ENCODE peak calls at places on chromosomes 13 and 19, in eight cellular contexts. V is AG04450; F is GM04504; Q is stimulated activated CD8-positive, alpha-beta memory T cell treated with anti-CD3 and anti-CD28 coated beads, Interleukin-2, amount 100 ng/mL, for 48 hours; O is DMS79 treated with DMSO at 0.1 percent for 48 hours; P is fibroblast of gingiva; L is Kasumi-1; M is neuronal stem cell. Z is an unnamed sample.

GRCh38 chr13:110345266-110345665 is 38.2 kb downstream of the COL4A2 start:
- DNase-seq in V (no peak), F (no peak), Q (no peak), O (no peak), P (no peak), L (no peak), M (no peak), Z (no peak)

GRCh38 chr19:8641221-8641907 is 10.9 kb downstream of the NFILZ start:
- DNase-seq in V (no peak), F (no peak), Q (no peak), O (no peak), P (no peak), L (no peak), M (no peak), Z (no peak)

GRCh38 chr13:81142306-81142999 is 801.5 kb upstream of the SPRY2 start:
- DNase-seq in V (no peak), F (no peak), Q (no peak), O (no peak), P (no peak), L (no peak), M (no peak), Z (no peak)

GRCh38 chr13:32951580-32951979 is 64.6 kb upstream of the KL start:
- DNase-seq in V (no peak), F (no peak), Q (no peak), O (no peak), P (no peak), L (no peak), M (no peak), Z (no peak)

GRCh38 chr13:44273991-44274810 is 99.4 kb upstream of the SERP2 start:
- DNase-seq in V (peak), F (no peak), Q (no peak), O (peak), P (peak), L (no peak), M (no peak), Z (peak)

GRCh38 chr13:62846302-62846701 is 1430.7 kb upstream of the PCDH20 start:
- DNase-seq in V (no peak), F (no peak), Q (no peak), O (no peak), P (no peak), L (no peak), M (no peak), Z (no peak)

GRCh38 chr13:24500977-24501376 is 11.6 kb downstream of the PARP4 start:
- DNase-seq in V (no peak), F (no peak), Q (no peak), O (no peak), P (peak), L (no peak), M (no peak), Z (no peak)

GRCh38 chr19:35643255-35644205 is 2.0 kb downstream of the ETV2 start:
- DNase-seq in V (peak), F (peak), Q (peak), O (peak), P (peak), L (peak), M (peak), Z (peak)

GRCh38 chr19:16445238-16446107 is 26.3 kb downstream of the EPS15L1 start:
- DNase-seq in V (no peak), F (no peak), Q (no peak), O (no peak), P (no peak), L (peak), M (no peak), Z (peak)

GRCh38 chr19:38522915-38523314 is 89.4 kb downstream of the RYR1 start:
- DNase-seq in V (no peak), F (no peak), Q (no peak), O (no peak), P (no peak), L (no peak), M (no peak), Z (no peak)

GRCh38 chr19:32910094-32910493 is 40.5 kb upstream of the SLC7A9 start:
- DNase-seq in V (no peak), F (no peak), Q (no peak), O (no peak), P (no peak), L (no peak), M (no peak), Z (no peak)

GRCh38 chr19:1163934-1164683 is 10.0 kb downstream of the SBNO2 start:
- DNase-seq in V (no peak), F (no peak), Q (no peak), O (no peak), P (no peak), L (no peak), M (no peak), Z (no peak)

GRCh38 chr13:59890064-59890463 is 273.7 kb downstream of the DIAPH3 start:
- DNase-seq in V (no peak), F (no peak), Q (no peak), O (no peak), P (peak), L (no peak), M (no peak), Z (no peak)

GRCh38 chr19:33906578-33907335 is 110.1 kb downstream of the KCTD15 start:
- DNase-seq in V (no peak), F (peak), Q (no peak), O (no peak), P (no peak), L (no peak), M (peak), Z (no peak)

GRCh38 chr19:54523403-54523802 is 20.8 kb downstream of the LAIR2 start:
- DNase-seq in V (no peak), F (no peak), Q (peak), O (no peak), P (no peak), L (peak), M (no peak), Z (peak)

GRCh38 chr13:80131204-80131603 is 209.7 kb downstream of the SPRY2 start:
- DNase-seq in V (no peak), F (no peak), Q (no peak), O (no peak), P (peak), L (no peak), M (no peak), Z (no peak)

GRCh38 chr19:17475541-17476115 is 5.3 kb downstream of the SLC27A1 start:
- DNase-seq in V (no peak), F (peak), Q (no peak), O (no peak), P (peak), L (peak), M (no peak), Z (no peak)

GRCh38 chr19:44889830-44890365 is 1.2 kb upstream of the TOMM40 start:
- DNase-seq in V (no peak), F (no peak), Q (no peak), O (no peak), P (no peak), L (no peak), M (no peak), Z (no peak)

GRCh38 chr19:58407658-58408151 is 744 bp upstream of the ZNF584 start:
- DNase-seq in V (no peak), F (no peak), Q (no peak), O (peak), P (no peak), L (no peak), M (no peak), Z (no peak)

GRCh38 chr13:39259371-39259770 is 221.1 kb downstream of the NHLRC3 start:
- DNase-seq in V (no peak), F (no peak), Q (no peak), O (no peak), P (no peak), L (no peak), M (no peak), Z (no peak)

GRCh38 chr19:36169084-36169760 is 17.0 kb upstream of the COX7A1 start:
- DNase-seq in V (no peak), F (no peak), Q (no peak), O (peak), P (no peak), L (no peak), M (no peak), Z (no peak)

GRCh38 chr19:56270676-56271075 is 1.9 kb upstream of the EDDM13 start:
- DNase-seq in V (no peak), F (no peak), Q (no peak), O (no peak), P (no peak), L (peak), M (no peak), Z (no peak)

GRCh38 chr13:59776924-59777690 is 386.6 kb downstream of the DIAPH3 start:
- DNase-seq in V (peak), F (peak), Q (no peak), O (no peak), P (peak), L (no peak), M (no peak), Z (no peak)

GRCh38 chr13:99916366-99917103 is 55.0 kb downstream of the ZIC5 start:
- DNase-seq in V (peak), F (peak), Q (no peak), O (peak), P (peak), L (peak), M (no peak), Z (peak)

GRCh38 chr13:113816248-113816924 is 47.5 kb downstream of the GAS6 start:
- DNase-seq in V (no peak), F (no peak), Q (no peak), O (no peak), P (no peak), L (no peak), M (no peak), Z (no peak)

GRCh38 chr13:89490661-89491060 is 1819.5 kb downstream of the SLITRK5 start:
- DNase-seq in V (no peak), F (no peak), Q (no peak), O (no peak), P (peak), L (no peak), M (no peak), Z (no peak)

GRCh38 chr19:40413291-40413994 is at the start of gene PRX:
- DNase-seq in V (no peak), F (no peak), Q (no peak), O (no peak), P (no peak), L (no peak), M (no peak), Z (peak)

GRCh38 chr19:35901854-35902661 is at the start of gene HCST:
- DNase-seq in V (no peak), F (peak), Q (no peak), O (no peak), P (peak), L (peak), M (no peak), Z (peak)

Z was measured in GDM1.